ENCODE peak calls at places on chromosome 1, in ten cellular contexts. Q is activated T-helper 1 cell treated with anti-CD3 and anti-CD28 coated beads, Interleukin-12 subunit alpha, Interleukin-12 subunit beta, Interleukin-2, Interleukin-4 antibody, amounts not matched to agents 30 ng/mL and 10 ng/mL and 1 ng/mL, durations not matched to agents 14 hours and 24 hours and 36 hours; G is natural killer cell treated with Interleukin-12 subunit alpha and Interleukin-12 subunit beta and Interleukin-15 and Interleukin-18, amount 100 ng/mL, for 72 hours; F is ELR; W is heart left ventricle; U is iris pigment epithelial cell; C is RCC 7860; E is effector memory CD4-positive, alpha-beta T cell; X is lower lobe of right lung; R is stimulated activated CD4-positive, alpha-beta T cell treated with anti-CD3 and anti-CD28 coated beads, TNF-alpha, amount 100 ng/mL, for 1 hour. S is an unnamed sample.

GRCh38 chr1:211305044-211305443 is 21.6 kb upstream of the TRAF5 start:
- DNase-seq in Q (no peak), X (no peak), U (peak), W (no peak), R (no peak), E (no peak), G (no peak), F (peak), C (no peak), S (no peak)

GRCh38 chr1:63418101-63418500 is 50.7 kb downstream of the ALG6 start:
- DNase-seq in E (no peak), C (no peak), X (no peak), F (no peak), R (no peak), Q (no peak), G (no peak), W (no peak), U (no peak), S (no peak)

GRCh38 chr1:23529146-23530088 is 1.6 kb downstream of the E2F2 start:
- DNase-seq in F (peak), R (no peak), C (no peak), U (no peak), W (no peak), E (no peak), Q (no peak), X (no peak), G (no peak), S (no peak)

GRCh38 chr1:85865183-85865582 is 156.9 kb upstream of the ZNHIT6 start:
- DNase-seq in E (no peak), Q (no peak), C (no peak), W (no peak), U (peak), G (no peak), R (no peak), X (no peak), F (no peak), S (peak)

GRCh38 chr1:216778763-216779162 is 55.5 kb upstream of the ESRRG start:
- DNase-seq in R (no peak), F (no peak), W (no peak), Q (no peak), E (no peak), X (no peak), G (no peak), U (no peak), C (no peak), S (no peak)

GRCh38 chr1:226128487-226129075 is 58.0 kb downstream of the ACBD3 start:
- DNase-seq in C (no peak), X (peak), Q (no peak), W (no peak), E (no peak), U (no peak), F (peak), G (no peak), R (no peak), S (peak)

GRCh38 chr1:30908446-30908885 is at the start of gene SDC3:
- DNase-seq in E (no peak), Q (no peak), X (no peak), C (no peak), R (no peak), W (peak), U (peak), G (peak), F (peak), S (peak)

GRCh38 chr1:226373376-226373775 is 34.5 kb downstream of the PARP1 start:
- DNase-seq in R (no peak), C (no peak), G (no peak), Q (no peak), F (no peak), U (no peak), X (no peak), E (no peak), W (no peak), S (no peak)

GRCh38 chr1:112454316-112454715 is 54.4 kb upstream of the WNT2B start:
- DNase-seq in U (no peak), E (no peak), G (no peak), W (no peak), C (peak), X (no peak), R (no peak), Q (no peak), F (no peak), S (no peak)

GRCh38 chr1:198155253-198155652 is 1.5 kb upstream of the NEK7 start:
- DNase-seq in C (no peak), R (no peak), E (no peak), Q (no peak), W (no peak), U (peak), F (peak), G (no peak), X (no peak), S (peak)

GRCh38 chr1:26582836-26583460 is 53.4 kb downstream of the RPS6KA1 start:
- DNase-seq in E (no peak), U (peak), R (no peak), G (peak), Q (peak), W (no peak), C (peak), X (peak), F (peak), S (peak)

GRCh38 chr1:1129309-1129708 is 13.4 kb upstream of the C1orf159 start:
- DNase-seq in E (no peak), F (no peak), Q (no peak), R (no peak), W (no peak), X (no peak), G (no peak), U (no peak), C (no peak), S (no peak)

GRCh38 chr1:54126271-54126815 is 26.5 kb downstream of the CDCP2 start:
- DNase-seq in Q (no peak), U (peak), G (no peak), R (no peak), X (no peak), F (no peak), C (no peak), E (no peak), W (no peak), S (peak)

GRCh38 chr1:150149490-150150453 is at the start of gene PLEKHO1:
- DNase-seq in R (peak), Q (peak), F (peak), U (peak), W (peak), E (peak), C (peak), G (peak), X (peak), S (peak)

GRCh38 chr1:74396942-74397341 is 115.5 kb downstream of the LRRC53 start:
- DNase-seq in U (no peak), W (peak), X (no peak), E (no peak), G (no peak), Q (no peak), R (no peak), C (no peak), F (no peak), S (peak)

GRCh38 chr1:239744851-239745250 is 346.8 kb upstream of the FMN2 start:
- DNase-seq in U (no peak), E (no peak), G (no peak), F (no peak), W (no peak), X (no peak), C (no peak), R (no peak), Q (no peak), S (no peak)

GRCh38 chr1:21647431-21648373 is 21.5 kb downstream of the RAP1GAP start:
- DNase-seq in U (peak), E (no peak), W (no peak), R (no peak), Q (no peak), G (no peak), C (peak), F (peak), X (no peak), S (peak)